ENCODE peak calls at places on chromosomes 4 and X, in ten cellular contexts. V is kidney, M is Peyer's patch, N is fibroblast of lung, I is ovary, Q is heart left ventricle, H is GM23248, X is uterus, J is foreskin keratinocyte, D is H1. P is an unnamed sample.
A peak's percentile ranks its signal among the peaks of the same experiment; 100 is the strongest.

GRCh38 chrX:115561605-115562491 is 874 bp downstream of the PLS3 start:
- DNase-seq in V (peak; percentile 89), M (no peak), N (peak; percentile 55), I (peak; percentile 68), Q (peak; percentile 53), H (peak; percentile 67), X (peak; percentile 60), J (peak; percentile 29), D (peak; percentile 52), P (peak; percentile 80)

GRCh38 chr4:106676173-106676921 is 307.8 kb upstream of the GIMD1 start:
- DNase-seq in V (no peak), M (no peak), N (peak; percentile 49), I (no peak), Q (no peak), H (peak; percentile 75), X (no peak), J (peak; percentile 25), D (no peak), P (no peak)

GRCh38 chr4:163331629-163332360 is 601 bp downstream of the NPY1R start:
- DNase-seq in V (peak; percentile 82), M (peak; percentile 45), N (peak; percentile 15), I (peak; percentile 16), Q (no peak), H (peak; percentile 41), X (peak; percentile 22), J (peak; percentile 17), D (peak; percentile 67), P (peak; percentile 50)

GRCh38 chr4:96354036-96354712 is 514.3 kb downstream of the PDHA2 start:
- DNase-seq in V (no peak), M (no peak), N (peak; percentile 7), I (no peak), Q (no peak), H (no peak), X (no peak), J (no peak), D (no peak), P (peak; percentile 10)

GRCh38 chrX:23394421-23394820 is 59.8 kb downstream of the PTCHD1 start:
- DNase-seq in V (no peak), M (no peak), N (no peak), I (no peak), Q (no peak), H (no peak), X (no peak), J (peak; percentile 36), D (no peak), P (no peak)

GRCh38 chrX:56025872-56026571 is 206.1 kb upstream of the KLF8 start:
- DNase-seq in V (no peak), M (no peak), N (no peak), I (no peak), Q (no peak), H (no peak), X (no peak), J (no peak), D (no peak), P (no peak)

GRCh38 chr4:15297344-15297743 is 130.5 kb upstream of the C1QTNF7 start:
- DNase-seq in V (no peak), M (no peak), N (no peak), I (no peak), Q (no peak), H (no peak), X (no peak), J (no peak), D (no peak), P (no peak)

GRCh38 chr4:177001271-177002175 is 208.8 kb upstream of the VEGFC start:
- DNase-seq in V (no peak), M (no peak), N (peak; percentile 22), I (no peak), Q (no peak), H (peak; percentile 60), X (no peak), J (peak; percentile 79), D (no peak), P (no peak)

GRCh38 chrX:24260827-24261550 is 52.9 kb downstream of the SUPT20HL2 start:
- DNase-seq in V (peak; percentile 67), M (peak; percentile 70), N (peak; percentile 61), I (no peak), Q (no peak), H (peak; percentile 60), X (peak; percentile 43), J (no peak), D (no peak), P (peak; percentile 38)

GRCh38 chrX:281166-281999 is at the start of gene PLCXD1:
- DNase-seq in V (peak; percentile 68), M (no peak), N (peak; percentile 66), I (peak; percentile 57), Q (no peak), H (peak; percentile 28), X (peak; percentile 25), J (peak; percentile 28), D (peak; percentile 80), P (peak; percentile 89)

GRCh38 chr4:3285558-3286334 is 7.1 kb upstream of the RGS12 start:
- DNase-seq in V (peak; percentile 71), M (peak; percentile 80), N (peak; percentile 54), I (peak; percentile 14), Q (no peak), H (peak; percentile 88), X (no peak), J (peak; percentile 33), D (peak; percentile 46), P (no peak)

GRCh38 chr4:120071192-120071795 is 4.6 kb upstream of the MAD2L1 start:
- DNase-seq in V (no peak), M (peak; percentile 56), N (peak; percentile 88), I (no peak), Q (no peak), H (peak; percentile 73), X (no peak), J (peak; percentile 42), D (no peak), P (peak; percentile 65)

GRCh38 chrX:107673401-107673800 is 45.1 kb downstream of the PRPS1 start:
- DNase-seq in V (no peak), M (no peak), N (no peak), I (no peak), Q (no peak), H (peak; percentile 16), X (no peak), J (no peak), D (no peak), P (no peak)

DNA sequence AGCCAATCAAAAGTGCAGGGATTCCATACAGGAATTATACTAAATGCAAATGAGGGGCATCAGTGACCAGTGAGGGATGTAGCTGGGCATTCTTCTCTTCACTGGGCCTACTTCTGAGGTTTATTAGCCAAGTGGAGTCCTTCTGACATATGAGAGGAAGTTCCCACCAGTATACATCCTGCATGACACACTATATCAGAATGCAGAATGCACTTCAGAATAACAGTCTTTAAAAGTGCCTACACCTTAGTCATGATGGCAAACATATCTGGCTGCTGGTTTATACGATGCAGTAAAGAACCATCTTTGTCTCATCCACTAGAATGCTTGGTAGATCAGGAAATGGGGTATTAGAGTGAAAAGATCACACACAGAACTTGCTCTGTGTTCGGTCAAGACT is 180.3 kb upstream of the PPARGC1A start:
- DNase-seq in V (no peak), M (no peak), N (peak; percentile 57), I (no peak), Q (no peak), H (peak; percentile 75), X (no peak), J (peak; percentile 90), D (no peak), P (no peak)
- H3K27ac ChIP-seq in V (no peak overlapping the region), M (no peak overlapping the region), N (peak overlapping the region; percentile 22), I (no peak overlapping the region), Q (no peak overlapping the region), H (peak overlapping the region; percentile 38), X (no peak overlapping the region), J (no peak overlapping the region), D (no peak overlapping the region), P (no peak overlapping the region)

DNA sequence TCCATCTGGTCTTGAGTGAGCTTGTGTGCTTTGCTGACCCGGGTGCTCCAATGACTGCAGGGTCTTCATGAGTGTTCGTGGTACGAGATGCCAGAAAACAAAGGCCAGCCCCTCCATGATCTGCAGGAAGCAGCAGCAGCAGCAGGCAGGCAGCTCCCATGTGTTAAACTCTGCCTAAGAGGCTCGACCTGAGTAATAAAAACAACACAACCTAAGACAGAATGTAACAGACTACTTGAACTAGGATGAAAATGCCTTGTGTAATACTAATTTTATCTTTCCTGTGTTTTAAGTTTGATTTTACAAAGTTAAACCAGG is 44.1 kb downstream of the RASGEF1B start:
- DNase-seq in V (no peak), M (no peak), N (no peak), I (no peak), Q (no peak), H (no peak), X (no peak), J (no peak), D (no peak), P (no peak)
- H3K27ac ChIP-seq in V (no peak overlapping the region), M (no peak overlapping the region), N (no peak overlapping the region), I (no peak overlapping the region), Q (no peak overlapping the region), H (no peak overlapping the region), X (no peak overlapping the region), J (peak overlapping the region; percentile 98), D (peak overlapping the region; percentile 49), P (no peak overlapping the region)

GRCh38 chrX:14934423-14934822 is 61.2 kb downstream of the MOSPD2 start:
- DNase-seq in V (no peak), M (no peak), N (no peak), I (no peak), Q (no peak), H (no peak), X (no peak), J (no peak), D (no peak), P (no peak)

GRCh38 chrX:14926471-14926870 is 53.2 kb downstream of the MOSPD2 start:
- DNase-seq in V (no peak), M (no peak), N (no peak), I (no peak), Q (no peak), H (no peak), X (no peak), J (no peak), D (no peak), P (no peak)

GRCh38 chrX:14927391-14927790 is 54.2 kb downstream of the MOSPD2 start:
- DNase-seq in V (no peak), M (no peak), N (peak; percentile 36), I (no peak), Q (no peak), H (peak; percentile 18), X (no peak), J (no peak), D (no peak), P (peak; percentile 7)

GRCh38 chrX:14936561-14936960 is 63.3 kb downstream of the MOSPD2 start:
- DNase-seq in V (no peak), M (no peak), N (peak; percentile 57), I (no peak), Q (no peak), H (peak; percentile 84), X (peak; percentile 35), J (peak; percentile 45), D (no peak), P (peak; percentile 24)

GRCh38 chrX:14932136-14932535 is 58.9 kb downstream of the MOSPD2 start:
- DNase-seq in V (no peak), M (no peak), N (no peak), I (no peak), Q (no peak), H (no peak), X (no peak), J (no peak), D (no peak), P (no peak)
- H3K27ac ChIP-seq in V (no peak overlapping the region), M (no peak overlapping the region), N (no peak overlapping the region), I (no peak overlapping the region), Q (no peak overlapping the region), H (no peak overlapping the region), X (no peak overlapping the region), J (no peak overlapping the region), D (no peak overlapping the region), P (no peak overlapping the region)

DNA sequence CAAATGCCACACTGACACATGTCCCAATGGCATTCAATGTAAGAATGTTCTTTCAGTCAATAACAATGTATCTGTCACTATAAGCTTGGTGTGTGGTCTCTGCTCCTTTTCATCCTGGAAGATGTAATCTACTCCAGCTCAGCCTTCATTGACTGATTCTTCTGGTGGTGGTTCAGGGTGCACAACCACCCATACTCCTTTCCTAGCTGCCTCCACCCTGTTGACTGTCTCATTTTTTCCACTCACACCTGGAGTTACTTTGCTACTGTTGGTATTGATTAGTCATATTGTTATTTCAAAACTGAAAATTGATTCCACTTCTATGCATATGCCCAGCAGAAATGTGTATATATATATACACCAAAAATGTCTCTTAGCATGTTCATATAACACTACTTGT is 140.5 kb downstream of the ASB9 start:
- DNase-seq in V (no peak), M (no peak), N (no peak), I (no peak), Q (no peak), H (no peak), X (no peak), J (no peak), D (no peak), P (no peak)
- H3K27ac ChIP-seq in V (no peak overlapping the region), M (no peak overlapping the region), N (no peak overlapping the region), I (no peak overlapping the region), Q (no peak overlapping the region), H (no peak overlapping the region), X (no peak overlapping the region), J (no peak overlapping the region), D (no peak overlapping the region), P (peak overlapping the region; percentile 27)